ENCODE peak calls at places on chromosomes 2 and 18, in nine cellular contexts. O, Y, A, G, N, S, E, D and M are unnamed samples.

GRCh38 chr2:212409560-212409959 is 129.0 kb downstream of the ERBB4 start:
- DNase-seq in Y (no peak), A (no peak), N (no peak), G (no peak), E (no peak), O (no peak), S (no peak), D (no peak), M (no peak)

GRCh38 chr18:80253871-80254492 is 6.7 kb upstream of the PARD6G start:
- DNase-seq in E (peak; percentile 36), A (peak; percentile 23), Y (no peak), D (no peak), S (no peak), N (peak; percentile 11), O (no peak), G (no peak), M (no peak)

GRCh38 chr2:217035967-217036366 is 176.1 kb upstream of the TNP1 start:
- DNase-seq in A (no peak), N (no peak), S (no peak), D (no peak), Y (no peak), E (no peak), G (peak; percentile 54), O (no peak), M (peak; percentile 82)

GRCh38 chr18:29078272-29078671 is 901.3 kb upstream of the CDH2 start:
- DNase-seq in O (no peak), N (peak; percentile 3), E (no peak), D (no peak), S (no peak), G (no peak), A (no peak), Y (no peak), M (no peak)

GRCh38 chr18:76620326-76620813 is 125.3 kb upstream of the ZNF516 start:
- DNase-seq in Y (peak; percentile 87), O (peak; percentile 69), N (peak; percentile 87), G (peak; percentile 69), A (peak; percentile 34), S (peak; percentile 64), D (peak; percentile 66), E (peak; percentile 84), M (peak; percentile 70)

GRCh38 chr2:232623768-232624553 is 9.4 kb upstream of the EFHD1 start:
- DNase-seq in Y (no peak), A (no peak), S (no peak), O (no peak), N (no peak), G (no peak), E (no peak), D (no peak), M (no peak)

GRCh38 chr2:240136013-240136670 is at the start of gene COPS9:
- DNase-seq in G (peak; percentile 89), Y (peak; percentile 94), S (peak; percentile 84), A (peak; percentile 61), N (peak; percentile 95), D (peak; percentile 91), E (peak; percentile 94), O (peak; percentile 89), M (peak; percentile 88)

GRCh38 chr2:1495676-1496393 is 82.6 kb downstream of the TPO start:
- DNase-seq in O (no peak), D (no peak), N (no peak), G (no peak), S (no peak), Y (no peak), E (peak; percentile 42), A (no peak), M (no peak)

GRCh38 chr18:62325806-62326645 is 916 bp downstream of the TNFRSF11A start:
- DNase-seq in E (no peak), D (peak; percentile 34), N (no peak), O (no peak), Y (peak; percentile 37), S (no peak), G (no peak), A (no peak), M (peak; percentile 56)

GRCh38 chr18:62328775-62329525 is 3.8 kb downstream of the TNFRSF11A start:
- DNase-seq in E (no peak), A (no peak), O (no peak), D (no peak), N (no peak), G (no peak), S (no peak), Y (no peak), M (no peak)

GRCh38 chr18:62324917-62325805 is at the start of gene TNFRSF11A:
- DNase-seq in O (no peak), D (peak; percentile 79), E (peak; percentile 83), G (peak; percentile 42), A (no peak), N (peak; percentile 83), S (no peak), Y (peak; percentile 86), M (no peak)

GRCh38 chr18:62327977-62328376 is 2.9 kb downstream of the TNFRSF11A start:
- DNase-seq in A (no peak), O (no peak), D (no peak), Y (no peak), N (no peak), S (no peak), G (no peak), E (no peak), M (no peak)

DNA sequence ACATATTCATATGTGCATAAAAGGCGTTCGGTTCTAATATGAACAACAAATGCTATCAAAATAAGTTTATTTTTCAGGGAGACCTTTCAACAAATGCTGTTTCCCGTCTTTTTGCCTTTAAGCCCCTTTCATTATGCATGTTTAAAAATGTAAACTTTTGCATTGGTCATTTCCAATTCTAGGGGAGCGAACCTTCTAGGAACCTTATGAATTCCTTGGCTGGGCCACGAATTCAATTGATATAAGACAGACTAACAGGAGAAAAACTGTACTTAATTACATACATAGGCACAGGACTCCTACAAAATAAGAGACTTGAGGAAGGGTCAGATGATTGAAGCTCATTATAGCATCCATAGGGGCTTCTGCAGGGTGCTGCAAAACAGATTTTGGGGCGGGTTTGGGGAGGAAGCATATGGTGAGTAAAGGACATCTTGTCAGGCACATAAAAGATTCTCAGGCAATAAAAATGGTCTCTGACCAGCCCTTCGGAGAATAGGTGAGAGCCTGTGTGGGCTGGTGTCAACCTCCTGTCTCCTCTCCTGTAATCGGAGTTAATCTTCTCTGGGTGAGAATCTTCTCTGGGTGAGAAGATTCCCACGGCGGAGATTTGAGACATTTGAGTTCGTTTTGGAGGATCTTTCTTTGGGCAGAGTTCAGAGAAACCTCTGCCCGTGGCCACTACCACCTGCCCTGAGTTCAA is 1.7 kb downstream of the TNFRSF11A start:
- DNase-seq in N (no peak), D (no peak), G (no peak), O (no peak), S (no peak), A (no peak), E (no peak), Y (no peak), M (no peak)
- H3K27ac ChIP-seq in N (no peak overlapping the region), D (no peak overlapping the region), G (no peak overlapping the region), O (no peak overlapping the region), S (no peak overlapping the region), A (no peak overlapping the region), E (no peak overlapping the region), Y (no peak overlapping the region), M (no peak overlapping the region)

GRCh38 chr2:150477347-150477746 is 10.1 kb downstream of the RND3 start:
- DNase-seq in G (no peak), N (peak; percentile 79), A (no peak), D (peak; percentile 25), O (no peak), Y (no peak), E (no peak), S (no peak), M (no peak)

GRCh38 chr2:150474326-150475074 is 13.0 kb downstream of the RND3 start:
- DNase-seq in N (no peak), O (no peak), E (no peak), D (no peak), Y (no peak), G (no peak), S (no peak), A (no peak), M (no peak)

GRCh38 chr2:150476213-150476740 is 11.2 kb downstream of the RND3 start:
- DNase-seq in O (no peak), D (no peak), Y (no peak), E (no peak), S (no peak), G (no peak), A (no peak), N (no peak), M (no peak)

GRCh38 chr2:150476809-150477302 is 10.6 kb downstream of the RND3 start:
- DNase-seq in S (no peak), N (no peak), D (peak; percentile 9), A (no peak), Y (no peak), E (no peak), O (no peak), G (no peak), M (no peak)

GRCh38 chr2:150475479-150476212 is 11.8 kb downstream of the RND3 start:
- DNase-seq in D (no peak), O (no peak), S (no peak), E (no peak), A (no peak), Y (no peak), G (no peak), N (no peak), M (no peak)
- H3K4me3 ChIP-seq in D (no peak overlapping the region), O (peak overlapping the region; percentile 4), S (no peak overlapping the region), E (no peak overlapping the region), A (no peak overlapping the region), Y (no peak overlapping the region), G (no peak overlapping the region), N (no peak overlapping the region), M (no peak overlapping the region)

GRCh38 chr2:218961229-218961628 is 1.8 kb downstream of the CDK5R2 start:
- DNase-seq in D (no peak), E (no peak), G (no peak), S (no peak), O (no peak), A (no peak), Y (no peak), N (no peak), M (no peak)

GRCh38 chr2:218964041-218964771 is 4.7 kb downstream of the CDK5R2 start:
- DNase-seq in D (no peak), G (no peak), O (peak; percentile 56), A (no peak), S (peak; percentile 58), Y (peak; percentile 48), N (no peak), E (no peak), M (no peak)

GRCh38 chr2:218961651-218962570 is 2.4 kb downstream of the CDK5R2 start:
- DNase-seq in Y (peak; percentile 75), N (no peak), E (no peak), S (no peak), A (no peak), D (no peak), O (no peak), G (no peak), M (no peak)

GRCh38 chr2:218963597-218963996 is 4.1 kb downstream of the CDK5R2 start:
- DNase-seq in E (no peak), A (no peak), Y (peak; percentile 62), N (no peak), G (no peak), D (no peak), S (no peak), O (no peak), M (no peak)

GRCh38 chr2:218962859-218963492 is 3.5 kb downstream of the CDK5R2 start:
- DNase-seq in G (peak; percentile 74), Y (peak; percentile 98), A (peak; percentile 64), N (peak; percentile 84), D (peak; percentile 71), O (peak; percentile 84), E (peak; percentile 79), S (peak; percentile 14), M (peak; percentile 71)
- H3K27ac ChIP-seq in G (no peak overlapping the region), Y (no peak overlapping the region), A (no peak overlapping the region), N (no peak overlapping the region), D (no peak overlapping the region), O (no peak overlapping the region), E (no peak overlapping the region), S (no peak overlapping the region), M (no peak overlapping the region)

DNA sequence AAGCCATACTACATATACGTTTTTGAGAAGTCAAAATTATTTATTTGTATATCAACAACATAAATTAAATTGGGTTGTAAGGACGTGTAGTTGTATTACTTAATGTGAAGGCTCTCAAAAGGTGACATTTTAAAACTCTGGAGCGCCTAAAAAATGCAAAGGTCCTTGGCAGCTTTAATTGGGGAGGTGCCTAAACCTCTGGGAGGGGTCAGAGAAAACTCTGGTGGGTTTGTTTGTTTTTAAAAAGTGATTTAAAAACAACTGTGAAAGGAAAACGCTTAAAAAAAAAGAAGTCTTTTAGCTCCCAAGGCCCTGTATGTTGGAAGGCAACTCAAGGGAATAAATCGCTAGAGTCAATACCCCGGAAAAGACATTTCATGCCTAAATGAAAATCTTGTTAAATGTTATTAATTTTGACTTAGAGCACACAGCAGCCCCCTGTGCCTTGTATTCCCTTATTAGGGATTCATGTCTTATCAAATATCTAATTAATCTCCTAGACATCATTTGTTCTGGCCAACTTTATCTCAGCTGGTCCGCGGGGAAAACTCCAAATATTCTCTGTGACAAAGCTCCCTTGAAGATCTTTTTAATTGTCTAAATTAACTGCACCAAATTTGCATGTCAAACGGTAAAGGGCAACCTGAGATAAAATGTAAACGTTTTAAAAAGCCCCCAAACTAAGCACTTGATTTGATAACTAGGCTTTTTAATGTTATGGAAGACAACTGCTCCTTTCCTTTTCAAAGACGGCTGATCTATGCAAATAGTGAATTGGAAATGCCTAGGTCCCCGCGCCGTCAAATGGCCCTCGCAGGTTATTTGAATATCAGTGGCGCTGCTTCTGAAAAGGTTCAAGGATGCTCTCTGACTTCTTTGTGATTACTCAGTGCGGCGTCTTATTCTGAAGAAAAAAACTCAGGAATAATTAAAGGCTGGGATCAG is 4.1 kb downstream of the SP9 start:
- DNase-seq in N (no peak), A (no peak), E (no peak), G (no peak), S (no peak), O (no peak), D (no peak), Y (peak; percentile 79), M (no peak)
- H3K4me3 ChIP-seq in N (no peak overlapping the region), A (no peak overlapping the region), E (no peak overlapping the region), G (no peak overlapping the region), S (no peak overlapping the region), O (peak overlapping the region; percentile 54), D (no peak overlapping the region), Y (no peak overlapping the region), M (no peak overlapping the region)